ENCODE peak calls at places on chromosome 13, in ten cellular contexts. V is glutamatergic neuron, T is foreskin keratinocyte, N is endodermal cell, U is heart left ventricle, D is Peyer's patch, W is GM12865, P is PC-3, H is A549, Q is neural crest cell. Y is an unnamed sample.

GRCh38 chr13:113544896-113545295 is 39.7 kb upstream of the TFDP1 start:
- DNase-seq in V (no peak), T (no peak), N (no peak), U (peak), D (peak), W (no peak), P (no peak), H (no peak), Q (no peak), Y (peak)

GRCh38 chr13:99960663-99961440 is 10.7 kb downstream of the ZIC5 start:
- DNase-seq in V (no peak), T (no peak), N (no peak), U (no peak), D (no peak), W (no peak), P (no peak), H (no peak), Q (no peak), Y (peak)

GRCh38 chr13:53200498-53201453 is 172.2 kb downstream of the OLFM4 start:
- DNase-seq in V (peak), T (no peak), N (peak), U (peak), D (peak), W (no peak), P (no peak), H (no peak), Q (peak), Y (peak)

GRCh38 chr13:42011601-42012401 is 36.6 kb upstream of the DGKH start:
- DNase-seq in V (no peak), T (no peak), N (peak), U (no peak), D (no peak), W (no peak), P (no peak), H (no peak), Q (no peak), Y (no peak)

GRCh38 chr13:113855012-113855921 is 8.6 kb downstream of the GAS6 start:
- DNase-seq in V (no peak), T (no peak), N (peak), U (peak), D (peak), W (no peak), P (no peak), H (no peak), Q (no peak), Y (peak)

GRCh38 chr13:33016414-33017409 is at the start of gene KL:
- DNase-seq in V (peak), T (peak), N (peak), U (peak), D (peak), W (peak), P (no peak), H (no peak), Q (peak), Y (no peak)

GRCh38 chr13:97945792-97946419 is 7.6 kb upstream of the IPO5 start:
- DNase-seq in V (no peak), T (peak), N (no peak), U (no peak), D (no peak), W (no peak), P (peak), H (no peak), Q (no peak), Y (no peak)

GRCh38 chr13:44762946-44763345 is 186.8 kb upstream of the TSC22D1 start:
- DNase-seq in V (no peak), T (no peak), N (no peak), U (no peak), D (no peak), W (no peak), P (no peak), H (no peak), Q (no peak), Y (no peak)

GRCh38 chr13:50573046-50573445 is 270.4 kb downstream of the DLEU7 start:
- DNase-seq in V (no peak), T (no peak), N (no peak), U (no peak), D (no peak), W (no peak), P (no peak), H (no peak), Q (no peak), Y (no peak)

GRCh38 chr13:108915634-108916497 is 286.5 kb downstream of the MYO16 start:
- DNase-seq in V (no peak), T (peak), N (peak), U (peak), D (peak), W (peak), P (peak), H (peak), Q (peak), Y (no peak)

GRCh38 chr13:42649761-42650289 is 75.9 kb downstream of the TNFSF11 start:
- DNase-seq in V (no peak), T (no peak), N (no peak), U (no peak), D (no peak), W (no peak), P (no peak), H (no peak), Q (no peak), Y (no peak)

GRCh38 chr13:49093376-49093775 is 117.7 kb downstream of the FNDC3A start:
- DNase-seq in V (no peak), T (no peak), N (no peak), U (no peak), D (no peak), W (no peak), P (peak), H (no peak), Q (no peak), Y (no peak)

GRCh38 chr13:48333976-48334375 is 30.4 kb downstream of the RB1 start:
- DNase-seq in V (no peak), T (peak), N (no peak), U (no peak), D (no peak), W (no peak), P (peak), H (no peak), Q (no peak), Y (no peak)

GRCh38 chr13:50626031-50626643 is 217.4 kb downstream of the DLEU7 start:
- DNase-seq in V (no peak), T (peak), N (no peak), U (no peak), D (no peak), W (no peak), P (no peak), H (no peak), Q (no peak), Y (no peak)

GRCh38 chr13:98207411-98207810 is 30.3 kb upstream of the RNF113B start:
- DNase-seq in V (peak), T (no peak), N (no peak), U (no peak), D (no peak), W (no peak), P (no peak), H (no peak), Q (no peak), Y (no peak)

GRCh38 chr13:114282143-114282685 is 813 bp downstream of the UPF3A start:
- DNase-seq in V (peak), T (peak), N (peak), U (peak), D (peak), W (peak), P (peak), H (no peak), Q (peak), Y (peak)

GRCh38 chr13:51827254-51827653 is 17.7 kb downstream of the TMEM272 start:
- DNase-seq in V (no peak), T (no peak), N (no peak), U (no peak), D (no peak), W (no peak), P (no peak), H (no peak), Q (no peak), Y (no peak)

GRCh38 chr13:49690990-49691886 is at the start of gene EBPL:
- DNase-seq in V (peak), T (peak), N (peak), U (peak), D (peak), W (peak), P (peak), H (peak), Q (peak), Y (peak)

GRCh38 chr13:114118086-114118762 is 14.2 kb downstream of the RASA3 start:
- DNase-seq in V (no peak), T (no peak), N (no peak), U (peak), D (no peak), W (no peak), P (no peak), H (no peak), Q (no peak), Y (no peak)

GRCh38 chr13:97695684-97696083 is 257.8 kb upstream of the IPO5 start:
- DNase-seq in V (no peak), T (no peak), N (no peak), U (no peak), D (no peak), W (no peak), P (no peak), H (peak), Q (no peak), Y (no peak)

GRCh38 chr13:93045836-93046235 is 180.8 kb upstream of the GPC6 start:
- DNase-seq in V (no peak), T (peak), N (no peak), U (no peak), D (no peak), W (no peak), P (no peak), H (no peak), Q (no peak), Y (no peak)

GRCh38 chr13:112450567-112451240 is 74.5 kb downstream of the SPACA7 start:
- DNase-seq in V (no peak), T (no peak), N (no peak), U (no peak), D (no peak), W (no peak), P (no peak), H (no peak), Q (no peak), Y (no peak)

GRCh38 chr13:90968510-90968909 is 379.0 kb upstream of the MIR17HG start:
- DNase-seq in V (peak), T (peak), N (peak), U (no peak), D (no peak), W (peak), P (peak), H (peak), Q (peak), Y (no peak)

GRCh38 chr13:95865080-95865597 is 188.1 kb downstream of the UGGT2 start:
- DNase-seq in V (no peak), T (no peak), N (no peak), U (no peak), D (no peak), W (no peak), P (no peak), H (no peak), Q (no peak), Y (no peak)

GRCh38 chr13:91347996-91348905 is 764 bp downstream of the MIR17HG start:
- DNase-seq in V (peak), T (no peak), N (peak), U (peak), D (peak), W (peak), P (no peak), H (peak), Q (peak), Y (peak)

GRCh38 chr13:18996627-18997051 is 185.0 kb downstream of the TUBA3C start:
- DNase-seq in V (no peak), T (no peak), N (no peak), U (no peak), D (no peak), W (no peak), P (no peak), H (no peak), Q (no peak), Y (no peak)

GRCh38 chr13:67314405-67314804 is 84.3 kb upstream of the PCDH9 start:
- DNase-seq in V (no peak), T (no peak), N (no peak), U (no peak), D (no peak), W (no peak), P (no peak), H (no peak), Q (no peak), Y (no peak)

GRCh38 chr13:41561179-41561578 is 103.8 kb downstream of the RGCC start:
- DNase-seq in V (no peak), T (no peak), N (no peak), U (no peak), D (no peak), W (no peak), P (no peak), H (no peak), Q (no peak), Y (no peak)

GRCh38 chr13:51058461-51059167 is 52.5 kb downstream of the C13orf42 start:
- DNase-seq in V (no peak), T (no peak), N (peak), U (no peak), D (no peak), W (no peak), P (no peak), H (no peak), Q (no peak), Y (no peak)

GRCh38 chr13:45705145-45705695 is 3.1 kb downstream of the CBY2 start:
- DNase-seq in V (no peak), T (no peak), N (no peak), U (no peak), D (no peak), W (no peak), P (no peak), H (no peak), Q (no peak), Y (no peak)

GRCh38 chr13:43196171-43196611 is 172.8 kb downstream of the DNAJC15 start:
- DNase-seq in V (no peak), T (no peak), N (no peak), U (no peak), D (no peak), W (no peak), P (no peak), H (no peak), Q (no peak), Y (no peak)

GRCh38 chr13:35016362-35017148 is 74.5 kb downstream of the NBEA start:
- DNase-seq in V (no peak), T (no peak), N (no peak), U (no peak), D (no peak), W (no peak), P (peak), H (no peak), Q (no peak), Y (no peak)

GRCh38 chr13:97018029-97018819 is 23.9 kb upstream of the OXGR1 start:
- DNase-seq in V (peak), T (peak), N (peak), U (no peak), D (no peak), W (peak), P (peak), H (no peak), Q (peak), Y (no peak)

GRCh38 chr13:49098771-49099512 is 121.2 kb upstream of the MLNR start:
- DNase-seq in V (no peak), T (no peak), N (no peak), U (no peak), D (no peak), W (peak), P (no peak), H (no peak), Q (no peak), Y (no peak)

GRCh38 chr13:45718063-45718462 is 15.9 kb downstream of the CBY2 start:
- DNase-seq in V (no peak), T (peak), N (peak), U (no peak), D (no peak), W (peak), P (peak), H (peak), Q (no peak), Y (no peak)

GRCh38 chr13:18949489-18949761 is 232.2 kb downstream of the TUBA3C start:
- DNase-seq in V (no peak), T (no peak), N (no peak), U (peak), D (peak), W (no peak), P (no peak), H (no peak), Q (no peak), Y (no peak)

GRCh38 chr13:39129253-39129652 is 91.0 kb downstream of the NHLRC3 start:
- DNase-seq in V (no peak), T (no peak), N (no peak), U (no peak), D (no peak), W (no peak), P (no peak), H (no peak), Q (no peak), Y (no peak)

GRCh38 chr13:23159205-23159586 is 21.6 kb upstream of the SGCG start:
- DNase-seq in V (peak), T (peak), N (peak), U (no peak), D (no peak), W (peak), P (peak), H (peak), Q (peak), Y (no peak)
- TF ChIP-seq CTCF in V (peak), T (peak), N (peak), U (peak), D (no peak), W (peak), P (peak), H (peak), Q (peak), Y (peak)

GRCh38 chr13:107203146-107203847 is 635.4 kb upstream of the ARGLU1 start:
- DNase-seq in V (peak), T (no peak), N (peak), U (no peak), D (no peak), W (peak), P (peak), H (peak), Q (peak), Y (no peak)
- TF ChIP-seq CTCF in V (peak), T (peak), N (peak), U (peak), D (peak), W (peak), P (peak), H (no peak), Q (peak), Y (peak)

GRCh38 chr13:26623125-26623524 is 65.6 kb downstream of the WASF3 start:
- DNase-seq in V (no peak), T (no peak), N (no peak), U (no peak), D (no peak), W (no peak), P (no peak), H (no peak), Q (no peak), Y (no peak)
- TF ChIP-seq CTCF in V (no peak), T (no peak), N (no peak), U (no peak), D (no peak), W (no peak), P (no peak), H (no peak), Q (no peak), Y (no peak)

GRCh38 chr13:110915057-110915873 is at the start of gene ANKRD10:
- DNase-seq in V (peak), T (peak), N (peak), U (peak), D (peak), W (peak), P (peak), H (peak), Q (peak), Y (peak)
- TF ChIP-seq CTCF in V (peak), T (peak), N (peak), U (peak), D (peak), W (peak), P (peak), H (peak), Q (peak), Y (peak)

GRCh38 chr13:30601836-30602235 is 15.9 kb upstream of the USPL1 start:
- DNase-seq in V (no peak), T (no peak), N (no peak), U (no peak), D (no peak), W (no peak), P (no peak), H (no peak), Q (no peak), Y (no peak)
- TF ChIP-seq CTCF in V (no peak), T (no peak), N (no peak), U (no peak), D (no peak), W (no peak), P (no peak), H (no peak), Q (no peak), Y (no peak)